ENCODE peak calls at places on chromosomes 7 and 10, in four cellular contexts. One of them, this sample, is unnamed.

GRCh38 chr7:147509052-147509480 is 1081.5 kb upstream of the C7orf33 start:
- DNase-seq in K562: no peak
- DNase-seq in H1: no peak
- DNase-seq in GM12878: no peak
- DNase-seq in this sample: no peak

GRCh38 chr10:44071479-44071878 is 313.4 kb downstream of the CXCL12 start:
- DNase-seq in GM12878: no peak
- DNase-seq in K562: no peak
- DNase-seq in H1: no peak
- DNase-seq in this sample: no peak

GRCh38 chr7:158097106-158097505 is 490.5 kb downstream of the PTPRN2 start:
- DNase-seq in GM12878: no peak
- DNase-seq in K562: no peak
- DNase-seq in H1: no peak
- DNase-seq in this sample: no peak

GRCh38 chr7:46786221-46786951 is 795.5 kb downstream of the TNS3 start:
- DNase-seq in K562: no peak
- DNase-seq in H1: no peak
- DNase-seq in GM12878: no peak
- DNase-seq in this sample: no peak

GRCh38 chr10:11397980-11398580 is 213.4 kb downstream of the USP6NL start:
- DNase-seq in K562: no peak
- DNase-seq in GM12878: no peak
- DNase-seq in H1: no peak
- DNase-seq in this sample: no peak

GRCh38 chr7:42932861-42933591 is 850 bp downstream of the MRPL32 start:
- DNase-seq in K562: peak
- DNase-seq in H1: no peak
- DNase-seq in GM12878: no peak
- DNase-seq in this sample: peak

GRCh38 chr10:97538839-97539238 is 33.7 kb upstream of the ANKRD2 start:
- DNase-seq in H1: no peak
- DNase-seq in K562: no peak
- DNase-seq in GM12878: no peak
- DNase-seq in this sample: no peak

GRCh38 chr10:7362451-7362850 is 48.4 kb downstream of the SFMBT2 start:
- DNase-seq in GM12878: no peak
- DNase-seq in H1: no peak
- DNase-seq in K562: no peak
- DNase-seq in this sample: no peak

GRCh38 chr10:11810313-11810766 is 12.8 kb upstream of the PROSER2 start:
- DNase-seq in K562: no peak
- DNase-seq in H1: no peak
- DNase-seq in GM12878: no peak
- DNase-seq in this sample: no peak

GRCh38 chr7:33278095-33278494 is 148.7 kb downstream of the BBS9 start:
- DNase-seq in H1: no peak
- DNase-seq in K562: no peak
- DNase-seq in GM12878: no peak
- DNase-seq in this sample: no peak

GRCh38 chr10:31318382-31318853 is 598 bp upstream of the ZEB1 start:
- DNase-seq in K562: peak
- DNase-seq in H1: no peak
- DNase-seq in GM12878: peak
- DNase-seq in this sample: peak

GRCh38 chr7:151426486-151426905 is 13.4 kb downstream of the CRYGN start:
- DNase-seq in H1: no peak
- DNase-seq in K562: no peak
- DNase-seq in GM12878: no peak
- DNase-seq in this sample: no peak

GRCh38 chr7:49091519-49091918 is 167.2 kb downstream of the CDC14C start:
- DNase-seq in H1: no peak
- DNase-seq in K562: no peak
- DNase-seq in GM12878: no peak
- DNase-seq in this sample: no peak

GRCh38 chr7:139830779-139831498 is 1.9 kb downstream of the TBXAS1 start:
- DNase-seq in H1: no peak
- DNase-seq in K562: no peak
- DNase-seq in GM12878: no peak
- DNase-seq in this sample: no peak

GRCh38 chr10:94546616-94547175 is 1.1 kb downstream of the HELLS start:
- DNase-seq in GM12878: peak
- DNase-seq in K562: peak
- DNase-seq in H1: no peak
- DNase-seq in this sample: peak

GRCh38 chr7:74155810-74156395 is 18.3 kb upstream of the EIF4H start:
- DNase-seq in H1: no peak
- DNase-seq in K562: no peak
- DNase-seq in GM12878: no peak
- DNase-seq in this sample: no peak

GRCh38 chr7:123241809-123242208 is 42.0 kb upstream of the SLC13A1 start:
- DNase-seq in GM12878: no peak
- DNase-seq in K562: no peak
- DNase-seq in H1: no peak
- DNase-seq in this sample: peak

GRCh38 chr10:91127341-91128082 is 93.0 kb upstream of the PCGF5 start:
- DNase-seq in K562: no peak
- DNase-seq in H1: no peak
- DNase-seq in GM12878: no peak
- DNase-seq in this sample: no peak

GRCh38 chr7:77982926-77983550 is 184.5 kb downstream of the PHTF2 start:
- DNase-seq in H1: no peak
- DNase-seq in GM12878: no peak
- DNase-seq in K562: no peak
- DNase-seq in this sample: no peak

GRCh38 chr7:34727464-34727995 is 69.5 kb downstream of the NPSR1 start:
- DNase-seq in K562: no peak
- DNase-seq in H1: no peak
- DNase-seq in GM12878: no peak
- DNase-seq in this sample: no peak

GRCh38 chr10:5571826-5572225 is 47.1 kb downstream of the CALML3 start:
- DNase-seq in GM12878: no peak
- DNase-seq in K562: no peak
- DNase-seq in H1: no peak
- DNase-seq in this sample: no peak

GRCh38 chr10:125797999-125798662 is 22.5 kb upstream of the MMP21 start:
- DNase-seq in GM12878: no peak
- DNase-seq in K562: no peak
- DNase-seq in H1: no peak
- DNase-seq in this sample: no peak

GRCh38 chr7:139351027-139351426 is 8.7 kb upstream of the LUC7L2 start:
- DNase-seq in H1: no peak
- DNase-seq in K562: no peak
- DNase-seq in GM12878: no peak
- DNase-seq in this sample: no peak

DNA sequence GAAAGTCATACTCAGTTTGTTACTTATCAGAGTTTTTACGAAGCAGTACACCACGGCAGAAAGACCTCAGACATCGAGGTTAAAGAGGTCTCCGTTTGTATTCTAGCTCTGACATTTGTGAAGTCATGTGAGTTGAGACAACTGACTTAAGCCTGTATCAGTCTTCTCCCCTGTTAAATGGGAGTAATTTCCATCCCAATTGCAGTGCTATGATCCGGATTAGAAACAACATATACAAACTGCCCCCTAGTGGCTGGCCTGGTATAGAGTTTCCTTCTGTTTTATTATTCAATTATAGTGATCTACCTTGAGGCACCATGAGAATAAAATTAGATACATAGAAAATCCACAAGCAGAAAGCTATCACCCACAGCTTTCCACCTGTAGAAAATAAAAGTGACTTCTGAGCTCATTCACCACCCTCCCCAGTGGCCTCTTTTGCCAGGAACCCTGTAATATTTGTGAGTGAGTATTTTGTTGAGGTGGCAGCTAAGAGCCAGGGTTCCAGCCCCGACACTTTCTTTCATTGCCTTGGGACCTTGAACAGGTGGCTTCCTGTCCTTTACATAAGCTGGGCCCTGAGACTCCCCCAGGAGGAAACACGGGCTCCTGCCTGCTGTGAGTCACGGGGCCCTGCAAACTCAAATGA is 607.2 kb upstream of the MGMT start:
- DNase-seq in GM12878: no peak
- DNase-seq in K562: peak
- DNase-seq in H1: no peak
- DNase-seq in this sample: peak
- TF ChIP-seq NRF1 in GM12878: no peak
- TF ChIP-seq NRF1 in K562: no peak
- TF ChIP-seq NRF1 in H1: no peak
- TF ChIP-seq NRF1 in this sample: no peak

GRCh38 chr10:100339236-100339635 is 7.8 kb upstream of the SCD start:
- DNase-seq in GM12878: peak
- DNase-seq in H1: no peak
- DNase-seq in K562: no peak
- DNase-seq in this sample: no peak
- TF ChIP-seq NRF1 in GM12878: no peak
- TF ChIP-seq NRF1 in H1: no peak
- TF ChIP-seq NRF1 in K562: no peak
- TF ChIP-seq NRF1 in this sample: no peak

GRCh38 chr10:67670401-67670800 is 25.6 kb downstream of the CTNNA3 start:
- DNase-seq in H1: no peak
- DNase-seq in K562: no peak
- DNase-seq in GM12878: no peak
- DNase-seq in this sample: no peak

GRCh38 chr10:67669978-67670377 is 26.0 kb downstream of the CTNNA3 start:
- DNase-seq in H1: no peak
- DNase-seq in GM12878: no peak
- DNase-seq in K562: no peak
- DNase-seq in this sample: no peak

GRCh38 chr10:67666416-67667043 is 29.5 kb downstream of the CTNNA3 start:
- DNase-seq in H1: no peak
- DNase-seq in GM12878: no peak
- DNase-seq in K562: peak
- DNase-seq in this sample: peak

GRCh38 chr10:67665491-67665890 is 30.5 kb downstream of the CTNNA3 start:
- DNase-seq in K562: no peak
- DNase-seq in H1: no peak
- DNase-seq in GM12878: no peak
- DNase-seq in this sample: no peak

GRCh38 chr10:67668448-67668847 is 27.5 kb downstream of the CTNNA3 start:
- DNase-seq in GM12878: no peak
- DNase-seq in K562: no peak
- DNase-seq in H1: no peak
- DNase-seq in this sample: no peak
- TF ChIP-seq NRF1 in GM12878: no peak
- TF ChIP-seq NRF1 in K562: no peak
- TF ChIP-seq NRF1 in H1: no peak
- TF ChIP-seq NRF1 in this sample: no peak

GRCh38 chr10:78375854-78376785 is 342.5 kb downstream of the RPS24 start:
- DNase-seq in K562: no peak
- DNase-seq in H1: no peak
- DNase-seq in GM12878: no peak
- DNase-seq in this sample: no peak

GRCh38 chr10:78371118-78371517 is 337.5 kb downstream of the RPS24 start:
- DNase-seq in K562: no peak
- DNase-seq in GM12878: no peak
- DNase-seq in H1: no peak
- DNase-seq in this sample: no peak

GRCh38 chr10:78374331-78375028 is 340.8 kb downstream of the RPS24 start:
- DNase-seq in K562: no peak
- DNase-seq in H1: no peak
- DNase-seq in GM12878: no peak
- DNase-seq in this sample: no peak

GRCh38 chr10:78377362-78377761 is 343.7 kb downstream of the RPS24 start:
- DNase-seq in GM12878: no peak
- DNase-seq in H1: no peak
- DNase-seq in K562: no peak
- DNase-seq in this sample: no peak

DNA sequence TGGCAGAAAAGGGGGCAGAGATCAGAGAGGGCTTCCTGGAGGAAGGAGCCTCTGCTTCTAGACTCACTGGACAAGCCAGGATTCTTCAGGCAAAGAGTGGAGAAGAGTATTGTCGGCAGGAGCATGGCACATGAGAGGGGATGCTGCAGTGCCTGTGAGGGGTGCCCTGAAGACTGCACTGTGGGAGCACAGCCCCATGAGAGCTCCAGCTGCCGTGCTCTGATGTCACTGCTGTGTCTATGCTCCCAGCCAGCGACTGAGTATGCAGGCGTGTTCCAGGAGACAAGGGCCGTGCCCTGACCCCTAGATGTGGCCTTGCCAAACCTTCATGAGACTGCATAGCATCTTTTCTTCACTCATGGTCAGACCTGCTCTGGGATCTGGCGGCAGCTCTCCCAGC is 339.1 kb downstream of the RPS24 start:
- DNase-seq in GM12878: no peak
- DNase-seq in H1: no peak
- DNase-seq in K562: no peak
- DNase-seq in this sample: no peak
- TF ChIP-seq NRF1 in GM12878: no peak
- TF ChIP-seq NRF1 in H1: no peak
- TF ChIP-seq NRF1 in K562: no peak
- TF ChIP-seq NRF1 in this sample: no peak